ENCODE peak calls at places on chromosomes 5 and 9, in eight cellular contexts. V, M, B, G, I, N, K and D are unnamed samples.

GRCh38 chr9:23160491-23160890 is 665.5 kb downstream of the ELAVL2 start:
- DNase-seq in M (no peak), N (no peak), B (no peak), G (no peak), V (no peak), K (no peak), I (no peak), D (no peak)

GRCh38 chr5:151923865-151924264 is 786 bp downstream of the GLRA1 start:
- DNase-seq in B (no peak), N (peak), K (peak), G (no peak), M (no peak), I (peak), V (peak), D (no peak)

GRCh38 chr5:132263548-132264261 is 6.2 kb downstream of the PDLIM4 start:
- DNase-seq in N (peak), B (peak), M (peak), G (no peak), K (peak), V (peak), I (no peak), D (no peak)

GRCh38 chr9:91433180-91433579 is 9.5 kb upstream of the NFIL3 start:
- DNase-seq in N (no peak), M (no peak), B (no peak), V (peak), I (no peak), K (peak), G (peak), D (peak)

GRCh38 chr5:42520203-42520602 is 97.0 kb downstream of the GHR start:
- DNase-seq in B (no peak), V (no peak), M (no peak), I (no peak), N (no peak), G (no peak), K (no peak), D (no peak)

GRCh38 chr9:10008101-10008799 is 604.6 kb downstream of the PTPRD start:
- DNase-seq in M (no peak), I (no peak), G (no peak), K (no peak), N (no peak), B (no peak), V (no peak), D (no peak)

GRCh38 chr9:2874001-2874750 is 30.3 kb upstream of the PUM3 start:
- DNase-seq in N (no peak), B (no peak), I (no peak), G (no peak), K (no peak), V (no peak), M (no peak), D (no peak)

GRCh38 chr5:91301459-91301858 is 81.7 kb downstream of the ARRDC3 start:
- DNase-seq in V (no peak), M (no peak), I (no peak), G (no peak), K (peak), N (no peak), B (no peak), D (no peak)

GRCh38 chr9:126673689-126674364 is 60.1 kb downstream of the LMX1B start:
- DNase-seq in G (no peak), V (no peak), B (peak), I (no peak), M (peak), N (no peak), K (peak), D (no peak)

GRCh38 chr5:160167623-160168165 is 48.4 kb upstream of the PWWP2A start:
- DNase-seq in M (no peak), K (peak), B (no peak), I (no peak), V (peak), N (no peak), G (no peak), D (no peak)

GRCh38 chr9:133943781-133944745 is 48.1 kb downstream of the VAV2 start:
- DNase-seq in B (peak), G (no peak), M (no peak), N (no peak), K (peak), V (peak), I (no peak), D (no peak)

GRCh38 chr5:95810305-95811125 is 12.0 kb downstream of the GLRX start:
- DNase-seq in K (no peak), N (no peak), V (peak), M (no peak), I (no peak), B (no peak), G (peak), D (no peak)

GRCh38 chr5:149195962-149196361 is 54.7 kb downstream of the ABLIM3 start:
- DNase-seq in V (no peak), I (no peak), M (no peak), B (no peak), G (peak), K (no peak), N (no peak), D (no peak)

GRCh38 chr9:15346837-15347236 is 39.8 kb upstream of the TTC39B start:
- DNase-seq in M (no peak), K (no peak), B (no peak), G (no peak), I (no peak), N (no peak), V (no peak), D (no peak)

GRCh38 chr5:83488271-83488670 is 16.7 kb downstream of the VCAN start:
- DNase-seq in K (no peak), V (peak), B (no peak), G (no peak), I (no peak), M (no peak), N (no peak), D (no peak)

GRCh38 chr5:98557921-98558320 is 215.5 kb upstream of the RGMB start:
- DNase-seq in B (no peak), I (no peak), V (no peak), K (no peak), N (no peak), G (no peak), M (no peak), D (no peak)